ENCODE peak calls at places on chromosomes 2 and 18, in nine cellular contexts. M is GM04504, F is NCI-H1436 treated with DMSO at 0.1 percent for 48 hours, O is fibroblast of the aortic adventitia, W is NAMALWA, X is T-helper 2 cell, L is occipital lobe, V is substantia nigra, Z is NCI-H446. P is an unnamed sample.

GRCh38 chr2:156704612-156705011 is 268.4 kb downstream of the GPD2 start:
- DNase-seq in M (no peak), F (no peak), O (no peak), W (no peak), X (no peak), L (no peak), V (no peak), Z (peak), P (no peak)

GRCh38 chr18:70489556-70489955 is 200.7 kb downstream of the SOCS6 start:
- DNase-seq in M (no peak), F (no peak), O (no peak), W (no peak), X (no peak), L (no peak), V (no peak), Z (no peak), P (no peak)

GRCh38 chr2:61460168-61460567 is 10.7 kb downstream of the USP34 start:
- DNase-seq in M (peak), F (no peak), O (peak), W (no peak), X (no peak), L (no peak), V (no peak), Z (no peak), P (no peak)

GRCh38 chr18:73962251-73962650 is 185.4 kb downstream of the FBXO15 start:
- DNase-seq in M (no peak), F (no peak), O (peak), W (no peak), X (no peak), L (no peak), V (no peak), Z (no peak), P (no peak)

GRCh38 chr2:40213616-40214015 is 238.3 kb downstream of the SLC8A1 start:
- DNase-seq in M (no peak), F (no peak), O (peak), W (no peak), X (no peak), L (no peak), V (no peak), Z (peak), P (no peak)

GRCh38 chr2:231190531-231191197 is 7.8 kb upstream of the ARMC9 start:
- DNase-seq in M (no peak), F (no peak), O (peak), W (no peak), X (no peak), L (no peak), V (no peak), Z (no peak), P (no peak)

GRCh38 chr2:12769492-12770105 is 52.9 kb downstream of the TRIB2 start:
- DNase-seq in M (no peak), F (no peak), O (peak), W (no peak), X (no peak), L (peak), V (no peak), Z (no peak), P (no peak)

GRCh38 chr2:240999001-240999791 is 778 bp downstream of the SNED1 start:
- DNase-seq in M (no peak), F (no peak), O (no peak), W (no peak), X (no peak), L (no peak), V (no peak), Z (no peak), P (peak)

GRCh38 chr2:219498280-219499057 is at the start of gene GMPPA:
- DNase-seq in M (peak), F (peak), O (peak), W (peak), X (peak), L (peak), V (peak), Z (peak), P (peak)

GRCh38 chr2:207241198-207241597 is 75.5 kb upstream of the KLF7 start:
- DNase-seq in M (no peak), F (no peak), O (no peak), W (no peak), X (no peak), L (no peak), V (no peak), Z (no peak), P (no peak)

GRCh38 chr2:42086500-42086953 is 38.7 kb downstream of the PKDCC start:
- DNase-seq in M (no peak), F (no peak), O (peak), W (peak), X (no peak), L (no peak), V (no peak), Z (peak), P (no peak)

GRCh38 chr2:105787376-105788318 is 42.9 kb downstream of the NCK2 start:
- DNase-seq in M (no peak), F (no peak), O (no peak), W (no peak), X (peak), L (no peak), V (no peak), Z (no peak), P (no peak)

GRCh38 chr2:152874955-152875354 is 156.5 kb downstream of the ARL6IP6 start:
- DNase-seq in M (no peak), F (no peak), O (no peak), W (no peak), X (no peak), L (no peak), V (no peak), Z (no peak), P (no peak)

GRCh38 chr2:75340560-75340959 is 141.2 kb upstream of the TACR1 start:
- DNase-seq in M (peak), F (peak), O (no peak), W (no peak), X (no peak), L (no peak), V (no peak), Z (no peak), P (no peak)

GRCh38 chr2:68811364-68811763 is 59.8 kb downstream of the BMP10 start:
- DNase-seq in M (no peak), F (no peak), O (peak), W (no peak), X (no peak), L (no peak), V (no peak), Z (no peak), P (no peak)

GRCh38 chr2:10097352-10098148 is 17.3 kb upstream of the CYS1 start:
- DNase-seq in M (no peak), F (no peak), O (peak), W (peak), X (peak), L (peak), V (peak), Z (peak), P (no peak)

GRCh38 chr2:172775319-172775718 is 39.7 kb downstream of the RAPGEF4 start:
- DNase-seq in M (no peak), F (no peak), O (no peak), W (no peak), X (no peak), L (no peak), V (no peak), Z (peak), P (no peak)

GRCh38 chr2:40208478-40208877 is 243.4 kb downstream of the SLC8A1 start:
- DNase-seq in M (no peak), F (no peak), O (no peak), W (no peak), X (no peak), L (no peak), V (no peak), Z (peak), P (no peak)

GRCh38 chr2:50712569-50712968 is 319.4 kb downstream of the NRXN1 start:
- DNase-seq in M (no peak), F (no peak), O (no peak), W (no peak), X (no peak), L (no peak), V (no peak), Z (peak), P (no peak)

GRCh38 chr18:62749389-62749788 is 34.0 kb downstream of the PHLPP1 start:
- DNase-seq in M (no peak), F (no peak), O (no peak), W (no peak), X (no peak), L (no peak), V (no peak), Z (no peak), P (no peak)

GRCh38 chr2:37526323-37526722 is 145.1 kb downstream of the CDC42EP3 start:
- DNase-seq in M (no peak), F (no peak), O (no peak), W (peak), X (no peak), L (no peak), V (no peak), Z (no peak), P (no peak)

GRCh38 chr2:109482371-109482841 is 131.4 kb downstream of the SEPTIN10 start:
- DNase-seq in M (no peak), F (no peak), O (peak), W (no peak), X (no peak), L (no peak), V (no peak), Z (no peak), P (no peak)

GRCh38 chr2:29459445-29460179 is 344.4 kb downstream of the CLIP4 start:
- DNase-seq in M (peak), F (no peak), O (peak), W (no peak), X (no peak), L (no peak), V (no peak), Z (no peak), P (no peak)

GRCh38 chr2:158575051-158575635 is 118.4 kb downstream of the PKP4 start:
- DNase-seq in M (no peak), F (no peak), O (peak), W (no peak), X (no peak), L (no peak), V (no peak), Z (no peak), P (no peak)

GRCh38 chr2:45625824-45626223 is 14.8 kb upstream of the SRBD1 start:
- DNase-seq in M (no peak), F (no peak), O (no peak), W (no peak), X (no peak), L (no peak), V (no peak), Z (no peak), P (no peak)

GRCh38 chr2:173124441-173124840 is 48.8 kb downstream of the MAP3K20 start:
- DNase-seq in M (peak), F (no peak), O (peak), W (no peak), X (no peak), L (no peak), V (no peak), Z (no peak), P (no peak)

GRCh38 chr2:190467575-190468083 is 59.5 kb downstream of the MFSD6 start:
- DNase-seq in M (no peak), F (no peak), O (peak), W (peak), X (no peak), L (no peak), V (no peak), Z (peak), P (no peak)

GRCh38 chr2:16061406-16062217 is 121.3 kb downstream of the MYCN start:
- DNase-seq in M (no peak), F (no peak), O (no peak), W (no peak), X (no peak), L (no peak), V (no peak), Z (no peak), P (no peak)

GRCh38 chr2:12577567-12577966 is 139.2 kb upstream of the TRIB2 start:
- DNase-seq in M (no peak), F (no peak), O (no peak), W (no peak), X (no peak), L (no peak), V (no peak), Z (no peak), P (no peak)